ENCODE peak calls at places on chromosomes 3 and 15, in eight cellular contexts. H, I, R, U, W, V, G and P are unnamed samples.

GRCh38 chr3:51711352-51712019 is 4.6 kb downstream of the GRM2 start:
- DNase-seq in V (no peak), I (no peak), H (no peak), U (no peak), G (no peak), W (no peak), R (no peak), P (no peak)

GRCh38 chr3:8343058-8343457 is 158.6 kb upstream of the LMCD1 start:
- DNase-seq in U (no peak), G (no peak), H (no peak), V (no peak), R (no peak), I (no peak), W (no peak), P (no peak)

GRCh38 chr15:100468265-100468664 is 60.5 kb downstream of the CERS3 start:
- DNase-seq in G (peak), I (no peak), R (no peak), V (no peak), H (no peak), U (peak), W (peak), P (peak)

GRCh38 chr15:56492786-56493555 is 28.0 kb upstream of the MNS1 start:
- DNase-seq in I (no peak), R (no peak), G (no peak), V (no peak), U (no peak), H (no peak), W (no peak), P (no peak)

GRCh38 chr15:93048759-93049161 is 40.3 kb downstream of the RGMA start:
- DNase-seq in U (peak), R (no peak), I (peak), G (no peak), W (no peak), V (no peak), H (no peak), P (no peak)

GRCh38 chr3:23793528-23794134 is 12.1 kb upstream of the UBE2E1 start:
- DNase-seq in H (no peak), G (no peak), R (no peak), W (no peak), V (no peak), U (no peak), I (no peak), P (no peak)

GRCh38 chr3:126452213-126452612 is 23.5 kb downstream of the ZXDC start:
- DNase-seq in V (no peak), G (no peak), R (no peak), W (no peak), H (no peak), I (no peak), U (no peak), P (no peak)

GRCh38 chr3:122295286-122295685 is 29.8 kb upstream of the CSTA start:
- DNase-seq in H (no peak), G (no peak), W (no peak), I (no peak), R (no peak), U (no peak), V (no peak), P (no peak)

GRCh38 chr15:35115155-35115725 is 30.1 kb upstream of the NANOGP8 start:
- DNase-seq in W (no peak), G (no peak), R (peak), H (no peak), U (no peak), I (no peak), V (no peak), P (no peak)

GRCh38 chr3:97662264-97662663 is 102.3 kb upstream of the ARL6 start:
- DNase-seq in W (no peak), V (no peak), U (no peak), H (no peak), I (no peak), G (no peak), R (no peak), P (no peak)

GRCh38 chr3:46717447-46718231 is at the start of gene PRSS50:
- DNase-seq in U (no peak), I (no peak), G (no peak), W (no peak), R (no peak), V (no peak), H (no peak), P (no peak)

GRCh38 chr15:68276668-68277067 is 877 bp upstream of the FEM1B start:
- DNase-seq in U (no peak), I (no peak), R (no peak), W (no peak), V (no peak), G (no peak), H (no peak), P (no peak)

GRCh38 chr15:69668049-69668705 is 215.6 kb downstream of the RPLP1 start:
- DNase-seq in G (no peak), U (no peak), R (no peak), I (no peak), V (no peak), W (no peak), H (no peak), P (no peak)

GRCh38 chr3:111763968-111764367 is 95.1 kb upstream of the PHLDB2 start:
- DNase-seq in R (no peak), W (no peak), U (peak), V (no peak), I (no peak), G (no peak), H (no peak), P (peak)

GRCh38 chr15:100020181-100020580 is 286.9 kb upstream of the LYSMD4 start:
- DNase-seq in U (no peak), H (no peak), I (peak), V (no peak), W (no peak), G (no peak), R (no peak), P (no peak)

GRCh38 chr3:19199131-19199530 is 50.8 kb downstream of the KCNH8 start:
- DNase-seq in W (no peak), I (no peak), R (no peak), H (no peak), U (no peak), V (no peak), G (no peak), P (no peak)

GRCh38 chr15:40192942-40193341 is 32.1 kb downstream of the BUB1B start:
- DNase-seq in G (no peak), H (peak), W (no peak), I (no peak), V (no peak), U (peak), R (no peak), P (peak)

GRCh38 chr3:125042725-125043406 is 12.9 kb downstream of the HEG1 start:
- DNase-seq in W (no peak), H (no peak), R (no peak), U (peak), V (peak), G (peak), I (no peak), P (peak)

GRCh38 chr3:45441570-45442313 is 53.4 kb downstream of the LARS2 start:
- DNase-seq in H (no peak), R (peak), V (no peak), W (no peak), I (no peak), U (no peak), G (no peak), P (no peak)

GRCh38 chr3:123067689-123068226 is 933 bp downstream of the PDIA5 start:
- DNase-seq in W (peak), U (no peak), H (no peak), V (no peak), I (no peak), R (no peak), G (peak), P (no peak)

GRCh38 chr3:185630182-185630622 is 44.1 kb downstream of the SENP2 start:
- DNase-seq in G (peak), W (peak), V (peak), I (no peak), H (no peak), R (no peak), U (peak), P (peak)

GRCh38 chr15:44038801-44039200 is 156.3 kb downstream of the FRMD5 start:
- DNase-seq in G (no peak), V (no peak), U (peak), W (peak), H (no peak), R (no peak), I (peak), P (no peak)

GRCh38 chr3:187802928-187803259 is 57.6 kb upstream of the BCL6 start:
- DNase-seq in U (no peak), W (no peak), H (no peak), I (no peak), G (no peak), R (no peak), V (no peak), P (no peak)

GRCh38 chr3:136161516-136161915 is 34.6 kb downstream of the MSL2 start:
- DNase-seq in I (no peak), U (no peak), H (no peak), V (no peak), W (no peak), G (no peak), R (no peak), P (no peak)

GRCh38 chr15:20351448-20351961 is 190.1 kb downstream of the GOLGA6L6 start:
- DNase-seq in R (no peak), G (peak), V (peak), W (peak), I (no peak), H (no peak), U (no peak), P (no peak)

GRCh38 chr3:152474585-152474984 is 205.9 kb downstream of the MBNL1 start:
- DNase-seq in I (peak), H (no peak), V (peak), G (no peak), R (peak), U (peak), W (peak), P (peak)

GRCh38 chr3:179247289-179248020 is 3.5 kb downstream of the KCNMB3 start:
- DNase-seq in U (no peak), H (no peak), R (no peak), W (no peak), G (no peak), V (no peak), I (no peak), P (no peak)

GRCh38 chr15:29094711-29095110 is 174.9 kb downstream of the NSMCE3 start:
- DNase-seq in W (no peak), G (no peak), U (no peak), V (no peak), H (no peak), I (no peak), R (no peak), P (no peak)

GRCh38 chr3:168517514-168518071 is 421.9 kb upstream of the GOLIM4 start:
- DNase-seq in U (no peak), H (no peak), G (no peak), I (no peak), V (no peak), R (no peak), W (no peak), P (no peak)

GRCh38 chr3:132926098-132926497 is 112.1 kb upstream of the TMEM108 start:
- DNase-seq in G (no peak), W (no peak), I (no peak), U (no peak), H (no peak), V (no peak), R (no peak), P (no peak)

GRCh38 chr3:77536038-77536775 is 496.3 kb downstream of the ROBO2 start:
- DNase-seq in G (no peak), U (no peak), I (no peak), V (no peak), R (no peak), W (no peak), H (no peak), P (no peak)

GRCh38 chr3:124510290-124510689 is 220.0 kb upstream of the UMPS start:
- DNase-seq in V (no peak), U (no peak), G (no peak), H (no peak), W (no peak), R (no peak), I (no peak), P (peak)

GRCh38 chr15:62676891-62677290 is 365.7 kb upstream of the TPM1 start:
- DNase-seq in R (no peak), I (no peak), U (no peak), W (no peak), H (no peak), V (no peak), G (no peak), P (no peak)

GRCh38 chr15:91104111-91104510 is 4.1 kb downstream of the SV2B start:
- DNase-seq in V (peak), H (no peak), R (no peak), W (no peak), U (no peak), G (no peak), I (no peak), P (no peak)

GRCh38 chr3:120432105-120432860 is 18.5 kb downstream of the FSTL1 start:
- DNase-seq in H (peak), R (no peak), W (peak), U (peak), V (no peak), I (no peak), G (no peak), P (peak)

GRCh38 chr3:110504901-110505300 is 566.7 kb upstream of the NECTIN3 start:
- DNase-seq in H (no peak), I (no peak), U (no peak), R (no peak), V (no peak), W (no peak), G (no peak), P (peak)

GRCh38 chr3:186182850-186183249 is 74.0 kb upstream of the ETV5 start:
- DNase-seq in V (no peak), H (no peak), G (no peak), W (no peak), I (no peak), U (no peak), R (no peak), P (no peak)

GRCh38 chr3:99972380-99973104 is 141.8 kb downstream of the FILIP1L start:
- DNase-seq in H (no peak), W (no peak), I (no peak), U (peak), V (no peak), G (no peak), R (no peak), P (no peak)

GRCh38 chr3:40258555-40258954 is 51.0 kb upstream of the EIF1B start:
- DNase-seq in V (no peak), R (no peak), W (peak), H (no peak), G (no peak), I (peak), U (no peak), P (peak)

GRCh38 chr15:77548608-77549551 is 83.8 kb downstream of the LINGO1 start:
- DNase-seq in W (no peak), I (no peak), R (no peak), V (no peak), H (no peak), G (peak), U (no peak), P (no peak)
- TF ChIP-seq CTCF in W (no peak), I (no peak), R (peak), V (no peak), H (no peak), G (no peak), U (no peak), P (no peak)

DNA sequence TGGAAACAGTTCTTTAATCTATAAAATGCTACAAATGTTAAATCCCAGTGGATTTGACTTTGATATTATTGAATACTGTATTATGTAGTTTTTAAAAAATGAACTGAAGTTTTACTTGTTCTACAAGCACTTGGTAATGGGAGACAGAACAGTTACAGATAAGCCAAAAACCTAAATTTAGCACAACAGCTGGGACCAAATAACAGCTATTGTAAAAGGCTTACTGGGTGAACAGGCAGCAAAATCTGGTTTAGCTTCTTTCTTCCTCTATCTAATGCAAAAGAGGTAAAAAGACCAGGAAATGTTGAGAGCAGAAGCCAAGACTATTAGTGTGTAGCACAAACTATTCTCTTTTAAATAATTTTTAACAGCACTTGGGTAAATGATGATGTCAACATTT is 1.6 kb upstream of the ATOSA start:
- DNase-seq in U (no peak), V (no peak), W (no peak), R (no peak), H (no peak), G (no peak), I (no peak), P (no peak)
- H3K4me3 ChIP-seq in U (no peak), V (no peak), W (no peak), R (no peak), H (no peak), G (no peak), I (no peak), P (no peak)

DNA sequence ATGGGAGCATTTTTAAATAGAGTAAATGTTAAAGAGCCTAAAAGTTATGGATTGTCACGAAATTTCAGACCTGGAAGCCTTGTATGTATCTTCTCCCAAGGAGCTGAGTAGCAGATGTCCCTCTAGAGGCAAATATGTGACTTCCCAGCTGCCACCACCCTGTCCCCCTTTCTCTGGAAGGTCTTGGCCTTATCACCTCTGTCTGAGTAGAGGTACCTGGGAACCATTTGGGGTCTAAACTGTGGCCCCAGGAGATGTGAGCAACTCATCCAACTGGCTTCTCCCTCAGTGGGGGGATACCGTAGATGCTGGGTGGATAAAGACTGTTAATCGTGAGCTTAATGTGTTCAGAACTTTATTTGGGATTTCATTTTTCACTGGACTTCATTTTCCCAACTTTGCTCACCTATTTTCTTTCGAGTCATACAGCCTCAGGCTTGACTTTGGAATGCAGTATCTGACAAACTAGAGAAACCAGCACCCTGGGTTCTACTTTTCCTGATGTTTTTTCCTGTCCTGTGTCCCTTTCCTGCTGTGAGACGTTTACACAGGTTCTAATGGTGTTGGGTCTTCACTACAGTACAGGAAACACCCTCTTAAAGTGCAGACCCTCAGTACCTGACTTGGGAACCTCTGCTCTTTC is 53.3 kb upstream of the CCR4 start:
- DNase-seq in I (no peak), H (no peak), V (no peak), G (no peak), W (no peak), R (no peak), U (no peak), P (no peak)
- TF ChIP-seq CTCF in I (no peak), H (no peak), V (no peak), G (no peak), W (peak), R (no peak), U (no peak), P (no peak)

GRCh38 chr3:13879102-13879945 is 547 bp downstream of the WNT7A start:
- DNase-seq in W (no peak), H (no peak), V (no peak), U (no peak), I (peak), G (no peak), R (no peak), P (no peak)
- H3K4me3 ChIP-seq in W (peak), H (no peak), V (peak), U (no peak), I (peak), G (no peak), R (no peak), P (no peak)

DNA sequence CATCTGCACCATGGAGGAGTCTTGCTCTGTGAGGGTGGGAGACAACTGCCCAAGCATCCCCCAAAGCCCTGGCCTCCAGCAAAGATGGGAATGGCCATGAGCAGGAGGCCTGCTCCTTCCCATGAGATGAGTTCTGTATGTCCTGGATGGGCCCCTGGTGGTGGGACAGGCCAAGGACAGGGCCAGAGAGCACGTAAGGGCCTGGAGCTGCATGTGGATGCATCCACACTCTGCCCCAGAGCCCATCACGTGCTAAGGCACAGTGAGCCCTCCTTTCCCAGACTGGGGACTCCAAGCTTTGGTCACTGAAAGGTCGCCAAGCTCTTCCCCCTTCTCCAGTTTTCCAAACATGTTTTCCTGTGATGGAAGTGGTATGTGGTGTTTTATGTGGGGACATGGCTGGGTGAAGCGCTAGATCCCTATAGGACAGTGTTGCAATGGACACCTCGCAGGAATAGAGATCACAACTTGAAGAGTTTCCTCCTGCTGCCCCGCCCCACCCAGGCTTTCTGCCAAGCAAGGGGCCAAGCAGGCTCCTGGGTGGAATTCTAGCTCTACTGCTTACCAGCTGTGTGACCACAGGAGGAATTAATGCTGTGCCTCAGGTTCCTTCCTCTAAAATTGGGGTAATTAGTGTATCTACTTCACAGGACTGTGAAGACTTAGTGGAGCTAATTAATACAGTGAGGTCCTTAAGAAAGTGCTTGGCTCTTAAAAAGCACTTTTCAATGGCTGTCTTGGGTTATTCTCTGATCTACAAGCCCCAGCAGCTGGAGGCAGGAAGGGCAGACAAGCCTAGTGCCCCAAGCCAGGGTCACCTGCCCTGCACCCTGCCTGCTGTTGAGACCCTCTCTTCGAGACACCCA is 106.4 kb upstream of the RPL32 start:
- DNase-seq in U (peak), H (no peak), W (no peak), I (peak), G (peak), V (peak), R (no peak), P (peak)
- TF ChIP-seq CTCF in U (peak), H (no peak), W (no peak), I (no peak), G (no peak), V (no peak), R (peak), P (peak)

DNA sequence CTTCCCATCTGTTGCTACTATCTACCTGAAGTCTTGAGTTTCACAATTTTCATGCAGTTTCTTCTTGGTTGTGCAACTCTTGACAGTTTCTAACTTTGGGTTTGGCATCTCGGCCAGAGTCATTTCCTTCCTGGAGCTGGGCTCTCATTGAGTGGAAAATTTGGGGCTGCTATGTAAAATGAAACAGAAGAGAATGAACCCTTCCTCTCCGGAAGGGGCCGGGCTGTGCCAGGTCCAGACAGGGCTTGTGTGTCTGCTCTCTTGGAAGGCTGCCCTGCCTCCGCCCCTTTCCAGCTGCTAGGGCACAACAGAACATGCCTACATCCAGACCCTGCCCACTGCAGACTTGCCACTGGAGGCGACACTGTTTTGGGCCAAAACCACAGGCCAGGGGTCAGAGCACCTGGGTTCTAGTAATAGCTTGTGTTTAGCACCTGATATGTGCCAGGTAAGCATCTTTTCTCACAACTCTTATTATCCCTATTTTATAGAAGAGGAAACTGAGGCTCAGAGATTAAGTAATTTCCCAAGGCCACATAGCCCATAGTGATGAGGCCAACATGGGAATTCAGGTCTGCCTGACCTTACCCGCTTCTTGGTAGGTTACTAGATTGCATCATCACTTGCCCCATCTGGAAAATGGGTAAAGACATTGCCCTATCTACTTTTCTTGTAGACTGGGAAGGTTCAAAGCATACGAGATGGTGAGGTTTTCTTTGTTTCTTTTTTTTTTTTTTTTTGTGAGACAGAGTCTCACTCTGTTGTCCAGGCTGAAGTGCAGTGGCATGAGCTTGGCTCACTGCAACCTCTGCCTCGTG is 25.0 kb downstream of the IRAK2 start:
- DNase-seq in U (peak), H (no peak), R (no peak), W (peak), V (peak), G (peak), I (peak), P (peak)
- H3K4me3 ChIP-seq in U (no peak), H (no peak), R (no peak), W (no peak), V (no peak), G (no peak), I (no peak), P (no peak)